ENCODE peak calls at places on chromosomes 16 and 17, in five cellular contexts. One of them, this sample, is unnamed.

GRCh38 chr16:177394-177822 is 928 bp downstream of the HBA1 start:
- DNase-seq in K562: no peak
- DNase-seq in H1: no peak
- DNase-seq in HCT116: no peak
- DNase-seq in GM12878: no peak
- DNase-seq in this sample: no peak

GRCh38 chr16:12508054-12508453 is 295.6 kb downstream of the CPPED1 start:
- DNase-seq in K562: no peak
- DNase-seq in H1: no peak
- DNase-seq in HCT116: no peak
- DNase-seq in GM12878: no peak
- DNase-seq in this sample: no peak

GRCh38 chr17:39231587-39232551 is 6.1 kb upstream of the STAC2 start:
- DNase-seq in K562: peak
- DNase-seq in H1: peak
- DNase-seq in HCT116: no peak
- DNase-seq in GM12878: no peak
- DNase-seq in this sample: no peak

GRCh38 chr16:57773680-57774295 is 28.5 kb downstream of the KIFC3 start:
- DNase-seq in K562: no peak
- DNase-seq in H1: no peak
- DNase-seq in HCT116: no peak
- DNase-seq in GM12878: no peak
- DNase-seq in this sample: no peak

GRCh38 chr16:19119564-19119963 is 5.8 kb downstream of the ITPRIPL2 start:
- DNase-seq in K562: peak
- DNase-seq in H1: no peak
- DNase-seq in HCT116: no peak
- DNase-seq in GM12878: no peak
- DNase-seq in this sample: no peak

GRCh38 chr17:75010683-75011406 is 1.6 kb upstream of the MRPL58 start:
- DNase-seq in K562: peak
- DNase-seq in H1: no peak
- DNase-seq in HCT116: no peak
- DNase-seq in GM12878: no peak
- DNase-seq in this sample: peak

GRCh38 chr16:86516618-86517003 is 6.3 kb downstream of the FOXF1 start:
- DNase-seq in K562: no peak
- DNase-seq in H1: no peak
- DNase-seq in HCT116: no peak
- DNase-seq in GM12878: no peak
- DNase-seq in this sample: no peak

GRCh38 chr16:4839942-4840341 is 7.1 kb downstream of the GLYR1 start:
- DNase-seq in K562: no peak
- DNase-seq in H1: no peak
- DNase-seq in HCT116: no peak
- DNase-seq in GM12878: no peak
- DNase-seq in this sample: no peak

GRCh38 chr16:77059441-77059840 is 131.5 kb upstream of the MON1B start:
- DNase-seq in K562: no peak
- DNase-seq in H1: no peak
- DNase-seq in HCT116: no peak
- DNase-seq in GM12878: no peak
- DNase-seq in this sample: no peak

DNA sequence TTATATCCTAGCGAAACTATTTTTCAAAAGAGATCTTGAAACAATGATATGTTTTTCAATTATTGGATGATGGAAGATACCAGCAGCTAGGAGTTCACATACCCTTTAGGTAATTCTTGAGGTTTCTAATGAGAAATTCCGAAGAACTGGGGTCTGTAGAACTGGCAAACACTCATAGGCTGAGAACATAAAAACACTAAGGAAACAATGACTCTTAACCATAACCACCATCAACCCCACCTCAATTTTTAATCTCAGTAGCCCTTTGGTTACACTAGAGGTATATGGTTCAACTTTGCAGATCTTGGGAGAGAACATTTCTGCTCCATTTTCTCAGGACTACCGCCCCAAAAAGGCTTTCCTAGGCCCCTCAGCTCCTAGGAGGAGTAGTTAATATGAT is 65.7 kb upstream of the NPEPPS start:
- DNase-seq in K562: no peak
- DNase-seq in H1: no peak
- DNase-seq in HCT116: no peak
- DNase-seq in GM12878: no peak
- DNase-seq in this sample: no peak
- TF ChIP-seq SRF in K562: no peak
- TF ChIP-seq SRF in H1: no peak
- TF ChIP-seq SRF in HCT116: no peak
- TF ChIP-seq SRF in GM12878: no peak
- TF ChIP-seq SRF in this sample: no peak

GRCh38 chr16:48001306-48001885 is 154.4 kb downstream of the ABCC12 start:
- DNase-seq in K562: no peak
- DNase-seq in H1: peak
- DNase-seq in HCT116: no peak
- DNase-seq in GM12878: no peak
- DNase-seq in this sample: no peak
- TF ChIP-seq SRF in K562: no peak
- TF ChIP-seq SRF in H1: no peak
- TF ChIP-seq SRF in HCT116: no peak
- TF ChIP-seq SRF in GM12878: no peak
- TF ChIP-seq SRF in this sample: no peak

DNA sequence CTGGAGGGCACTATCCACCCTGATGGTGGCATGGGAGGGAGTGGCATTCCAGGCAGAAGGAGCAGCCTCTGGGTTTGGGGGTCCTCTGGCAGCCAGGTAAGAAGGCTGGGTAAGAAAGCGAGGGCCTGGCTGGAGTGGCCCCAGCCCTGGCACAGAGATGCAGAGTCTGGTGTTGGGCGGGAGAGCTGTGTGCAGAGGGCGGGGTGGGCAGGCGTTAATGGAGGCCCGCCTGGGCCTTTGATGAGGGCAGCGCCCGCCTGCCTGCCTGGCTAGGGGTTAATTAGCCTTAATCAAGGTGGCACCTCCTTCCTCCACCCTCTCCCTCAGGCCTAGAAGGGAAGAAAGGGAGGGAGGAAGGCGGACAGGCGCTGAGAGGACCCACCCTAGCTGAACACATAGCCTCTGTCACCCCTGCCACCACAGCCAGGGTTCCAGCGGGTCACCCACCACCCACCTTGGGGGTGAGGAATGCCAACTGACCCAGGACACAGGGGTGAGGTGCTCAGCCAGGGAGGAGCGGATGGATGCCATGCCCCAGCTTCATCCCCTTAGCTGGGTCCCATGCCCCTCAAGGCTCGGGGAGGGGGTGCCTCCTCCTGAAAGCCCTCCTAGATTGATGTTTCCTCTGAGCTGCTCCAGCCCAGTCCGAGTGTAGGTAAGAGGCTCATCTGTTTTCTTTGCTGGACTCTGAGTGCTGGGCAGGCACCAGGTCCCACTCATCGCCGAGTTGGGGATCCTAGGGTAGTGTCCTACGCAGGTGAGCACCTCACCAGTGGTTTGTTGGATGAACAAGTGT is 13.4 kb upstream of the FAM83G start:
- DNase-seq in K562: no peak
- DNase-seq in H1: no peak
- DNase-seq in HCT116: no peak
- DNase-seq in GM12878: no peak
- DNase-seq in this sample: no peak
- TF ChIP-seq SRF in K562: no peak
- TF ChIP-seq SRF in H1: no peak
- TF ChIP-seq SRF in HCT116: no peak
- TF ChIP-seq SRF in GM12878: no peak
- TF ChIP-seq SRF in this sample: no peak

GRCh38 chr17:47311420-47311819 is 12.3 kb upstream of the EFCAB13 start:
- DNase-seq in K562: no peak
- DNase-seq in H1: no peak
- DNase-seq in HCT116: no peak
- DNase-seq in GM12878: no peak
- DNase-seq in this sample: no peak

GRCh38 chr17:47317119-47317518 is 6.6 kb upstream of the EFCAB13 start:
- DNase-seq in K562: no peak
- DNase-seq in H1: no peak
- DNase-seq in HCT116: no peak
- DNase-seq in GM12878: no peak
- DNase-seq in this sample: no peak

GRCh38 chr17:47316316-47316715 is 7.4 kb upstream of the EFCAB13 start:
- DNase-seq in K562: no peak
- DNase-seq in H1: no peak
- DNase-seq in HCT116: no peak
- DNase-seq in GM12878: no peak
- DNase-seq in this sample: peak

GRCh38 chr17:47318197-47318918 is 5.4 kb upstream of the EFCAB13 start:
- DNase-seq in K562: no peak
- DNase-seq in H1: no peak
- DNase-seq in HCT116: no peak
- DNase-seq in GM12878: no peak
- DNase-seq in this sample: peak

GRCh38 chr17:47315451-47316266 is 8.1 kb upstream of the EFCAB13 start:
- DNase-seq in K562: peak
- DNase-seq in H1: no peak
- DNase-seq in HCT116: peak
- DNase-seq in GM12878: peak
- DNase-seq in this sample: peak
- TF ChIP-seq SRF in K562: no peak
- TF ChIP-seq SRF in H1: no peak
- TF ChIP-seq SRF in HCT116: no peak
- TF ChIP-seq SRF in GM12878: no peak
- TF ChIP-seq SRF in this sample: no peak

GRCh38 chr16:83843657-83844056 is 35.9 kb downstream of the HSBP1 start:
- DNase-seq in K562: no peak
- DNase-seq in H1: no peak
- DNase-seq in HCT116: no peak
- DNase-seq in GM12878: no peak
- DNase-seq in this sample: no peak
- TF ChIP-seq SRF in K562: no peak
- TF ChIP-seq SRF in H1: no peak
- TF ChIP-seq SRF in HCT116: no peak
- TF ChIP-seq SRF in GM12878: no peak
- TF ChIP-seq SRF in this sample: no peak

GRCh38 chr16:66741131-66741900 is 10.1 kb downstream of the DYNC1LI2 start:
- DNase-seq in K562: peak
- DNase-seq in H1: no peak
- DNase-seq in HCT116: peak
- DNase-seq in GM12878: no peak
- DNase-seq in this sample: peak
- TF ChIP-seq SRF in K562: no peak
- TF ChIP-seq SRF in H1: no peak
- TF ChIP-seq SRF in HCT116: peak
- TF ChIP-seq SRF in GM12878: no peak
- TF ChIP-seq SRF in this sample: no peak

GRCh38 chr16:85090166-85090565 is 22.1 kb downstream of the CIBAR2 start:
- DNase-seq in K562: no peak
- DNase-seq in H1: no peak
- DNase-seq in HCT116: no peak
- DNase-seq in GM12878: no peak
- DNase-seq in this sample: no peak
- TF ChIP-seq SRF in K562: no peak
- TF ChIP-seq SRF in H1: no peak
- TF ChIP-seq SRF in HCT116: no peak
- TF ChIP-seq SRF in GM12878: no peak
- TF ChIP-seq SRF in this sample: no peak

GRCh38 chr17:61833536-61834203 is 29.7 kb downstream of the BRIP1 start:
- DNase-seq in K562: no peak
- DNase-seq in H1: no peak
- DNase-seq in HCT116: peak
- DNase-seq in GM12878: no peak
- DNase-seq in this sample: no peak

GRCh38 chr17:61834610-61835009 is 28.7 kb downstream of the BRIP1 start:
- DNase-seq in K562: no peak
- DNase-seq in H1: no peak
- DNase-seq in HCT116: no peak
- DNase-seq in GM12878: no peak
- DNase-seq in this sample: no peak

GRCh38 chr17:61839300-61839786 is 24.0 kb downstream of the BRIP1 start:
- DNase-seq in K562: no peak
- DNase-seq in H1: no peak
- DNase-seq in HCT116: no peak
- DNase-seq in GM12878: no peak
- DNase-seq in this sample: no peak

GRCh38 chr17:61836266-61837174 is 26.8 kb downstream of the BRIP1 start:
- DNase-seq in K562: no peak
- DNase-seq in H1: no peak
- DNase-seq in HCT116: no peak
- DNase-seq in GM12878: no peak
- DNase-seq in this sample: no peak

GRCh38 chr17:61837175-61838051 is 25.9 kb downstream of the BRIP1 start:
- DNase-seq in K562: peak
- DNase-seq in H1: no peak
- DNase-seq in HCT116: peak
- DNase-seq in GM12878: peak
- DNase-seq in this sample: peak
- TF ChIP-seq SRF in K562: no peak
- TF ChIP-seq SRF in H1: no peak
- TF ChIP-seq SRF in HCT116: peak
- TF ChIP-seq SRF in GM12878: no peak
- TF ChIP-seq SRF in this sample: no peak

GRCh38 chr17:36640346-36640745 is 39.0 kb downstream of the MRM1 start:
- DNase-seq in K562: no peak
- DNase-seq in H1: no peak
- DNase-seq in HCT116: no peak
- DNase-seq in GM12878: no peak
- DNase-seq in this sample: no peak
- TF ChIP-seq SRF in K562: no peak
- TF ChIP-seq SRF in H1: no peak
- TF ChIP-seq SRF in HCT116: no peak
- TF ChIP-seq SRF in GM12878: no peak
- TF ChIP-seq SRF in this sample: no peak